ENCODE peak calls at places on chromosomes 4 and X, in eight cellular contexts. N is T-helper 9 cell; C is nephron progenitor cell; P is kidney glomerular epithelial cell; I is IMR-90; T is iPS-NIHi11; Y is frontal cortex; H is activated CD8-positive, alpha-beta memory T cell treated with anti-CD3 and anti-CD28 coated beads, Interleukin-2, amount 10 ng/mL, durations not matched to agents 7 days and 5 days. G is an unnamed sample.

GRCh38 chr4:178242655-178243054 is 800.4 kb upstream of the AGA start:
- DNase-seq in N (no peak), C (no peak), P (no peak), I (no peak), T (no peak), Y (no peak), H (no peak), G (no peak)

GRCh38 chr4:113673450-113673849 is 88.1 kb downstream of the CAMK2D start:
- DNase-seq in N (no peak), C (no peak), P (peak), I (peak), T (peak), Y (no peak), H (peak), G (peak)

GRCh38 chrX:38882894-38883620 is 81.8 kb downstream of the MID1IP1 start:
- DNase-seq in N (no peak), C (no peak), P (no peak), I (peak), T (no peak), Y (no peak), H (no peak), G (no peak)

GRCh38 chrX:70998402-70999027 is 67.6 kb upstream of the SLC7A3 start:
- DNase-seq in N (no peak), C (peak), P (no peak), I (peak), T (no peak), Y (no peak), H (peak), G (peak)

GRCh38 chrX:56763556-56764152 is 34.6 kb downstream of the NBDY start:
- DNase-seq in N (peak), C (peak), P (no peak), I (peak), T (no peak), Y (no peak), H (no peak), G (peak)

GRCh38 chr4:15501941-15502340 is 32.3 kb downstream of the CC2D2A start:
- DNase-seq in N (no peak), C (no peak), P (no peak), I (no peak), T (no peak), Y (no peak), H (no peak), G (no peak)

GRCh38 chr4:138092060-138092459 is 150.1 kb downstream of the SLC7A11 start:
- DNase-seq in N (no peak), C (no peak), P (no peak), I (no peak), T (no peak), Y (no peak), H (no peak), G (peak)

GRCh38 chrX:5979338-5979737 is 249.3 kb downstream of the NLGN4X start:
- DNase-seq in N (no peak), C (no peak), P (no peak), I (no peak), T (no peak), Y (no peak), H (no peak), G (no peak)

GRCh38 chrX:133746593-133746992 is 238.8 kb downstream of the GPC3 start:
- DNase-seq in N (no peak), C (no peak), P (no peak), I (no peak), T (no peak), Y (no peak), H (no peak), G (no peak)

GRCh38 chr4:77358315-77358928 is 201.4 kb downstream of the CCNG2 start:
- DNase-seq in N (no peak), C (peak), P (peak), I (peak), T (peak), Y (peak), H (no peak), G (peak)

GRCh38 chr4:173334891-173335754 is 965 bp upstream of the HMGB2 start:
- DNase-seq in N (peak), C (peak), P (peak), I (peak), T (peak), Y (peak), H (peak), G (peak)

GRCh38 chr4:116925900-116926457 is 159.4 kb downstream of the TRAM1L1 start:
- DNase-seq in N (no peak), C (peak), P (no peak), I (no peak), T (peak), Y (no peak), H (no peak), G (peak)

GRCh38 chrX:22577181-22577580 is 304.5 kb downstream of the CBLL2 start:
- DNase-seq in N (no peak), C (no peak), P (peak), I (peak), T (no peak), Y (no peak), H (no peak), G (no peak)

GRCh38 chrX:46912673-46913491 is 661 bp downstream of the JADE3 start:
- DNase-seq in N (peak), C (peak), P (no peak), I (peak), T (peak), Y (peak), H (peak), G (peak)

GRCh38 chr4:169270156-169270809 is 473 bp downstream of the SH3RF1 start:
- DNase-seq in N (no peak), C (peak), P (no peak), I (no peak), T (peak), Y (peak), H (peak), G (no peak)

GRCh38 chrX:1097328-1097727 is 115.1 kb downstream of the CRLF2 start:
- DNase-seq in N (no peak), C (no peak), P (no peak), I (no peak), T (no peak), Y (no peak), H (no peak), G (no peak)

GRCh38 chrX:11558972-11559371 is 106.7 kb downstream of the ARHGAP6 start:
- DNase-seq in N (peak), C (peak), P (no peak), I (no peak), T (peak), Y (no peak), H (peak), G (peak)

GRCh38 chr4:140996757-140997156 is 136.5 kb downstream of the RNF150 start:
- DNase-seq in N (no peak), C (no peak), P (peak), I (peak), T (peak), Y (no peak), H (no peak), G (no peak)

GRCh38 chr4:29009908-29010307 is 1710.3 kb upstream of the PCDH7 start:
- DNase-seq in N (no peak), C (no peak), P (no peak), I (no peak), T (peak), Y (no peak), H (no peak), G (no peak)

GRCh38 chrX:23398570-23398969 is 63.9 kb downstream of the PTCHD1 start:
- DNase-seq in N (no peak), C (no peak), P (no peak), I (no peak), T (no peak), Y (no peak), H (no peak), G (peak)